ENCODE peak calls at places on chromosomes 2 and 18, in ten cellular contexts. V, T, J, X, L, O, W, D, Y and C are unnamed samples.
A peak's percentile ranks its signal among the peaks of the same experiment; 100 is the strongest.

GRCh38 chr2:120104002-120104467 is 91.2 kb downstream of the EPB41L5 start:
- DNase-seq in V (no peak), T (peak; percentile 97), J (no peak), X (no peak), L (peak; percentile 84), O (no peak), W (peak; percentile 20), D (peak; percentile 95), Y (no peak), C (no peak)

GRCh38 chr18:394276-394996 is 106.1 kb downstream of the COLEC12 start:
- DNase-seq in V (no peak), T (no peak), J (no peak), X (no peak), L (no peak), O (no peak), W (no peak), D (peak; percentile 32), Y (no peak), C (no peak)

GRCh38 chr2:118119158-118119715 is 31.0 kb downstream of the INSIG2 start:
- DNase-seq in V (no peak), T (no peak), J (no peak), X (no peak), L (no peak), O (no peak), W (no peak), D (no peak), Y (no peak), C (no peak)

GRCh38 chr2:110677080-110677479 is 783 bp downstream of the BUB1 start:
- DNase-seq in V (no peak), T (no peak), J (no peak), X (no peak), L (no peak), O (no peak), W (no peak), D (no peak), Y (no peak), C (no peak)

GRCh38 chr2:210617318-210617717 is 60.9 kb downstream of the CPS1 start:
- DNase-seq in V (no peak), T (no peak), J (no peak), X (no peak), L (no peak), O (no peak), W (no peak), D (no peak), Y (no peak), C (no peak)

GRCh38 chr18:44748582-44748981 is 67.9 kb downstream of the SETBP1 start:
- DNase-seq in V (no peak), T (peak; percentile 40), J (no peak), X (no peak), L (no peak), O (no peak), W (no peak), D (no peak), Y (no peak), C (no peak)

GRCh38 chr2:88658890-88659881 is 31.9 kb upstream of the EIF2AK3 start:
- DNase-seq in V (no peak), T (peak; percentile 71), J (no peak), X (no peak), L (peak; percentile 76), O (no peak), W (peak; percentile 82), D (peak; percentile 85), Y (no peak), C (no peak)

GRCh38 chr2:232525796-232526195 is at the start of gene CHRND:
- DNase-seq in V (peak; percentile 36), T (no peak), J (no peak), X (no peak), L (no peak), O (peak; percentile 40), W (no peak), D (no peak), Y (no peak), C (no peak)

GRCh38 chr2:31286230-31286629 is 52.3 kb downstream of the EHD3 start:
- DNase-seq in V (no peak), T (peak; percentile 54), J (no peak), X (no peak), L (no peak), O (no peak), W (no peak), D (no peak), Y (no peak), C (no peak)

GRCh38 chr2:128374001-128374710 is 55.5 kb upstream of the HS6ST1 start:
- DNase-seq in V (no peak), T (peak; percentile 80), J (no peak), X (no peak), L (peak; percentile 91), O (no peak), W (peak; percentile 51), D (peak; percentile 81), Y (no peak), C (no peak)

GRCh38 chr2:235894839-235895238 is 273.3 kb downstream of the GBX2 start:
- DNase-seq in V (no peak), T (no peak), J (no peak), X (no peak), L (peak; percentile 70), O (no peak), W (no peak), D (no peak), Y (no peak), C (no peak)

GRCh38 chr2:236706288-236706687 is 136.7 kb downstream of the ACKR3 start:
- DNase-seq in V (no peak), T (no peak), J (no peak), X (no peak), L (no peak), O (no peak), W (no peak), D (no peak), Y (no peak), C (no peak)

GRCh38 chr18:8706545-8706980 is 1.2 kb downstream of the MTCL1 start:
- DNase-seq in V (peak; percentile 6), T (no peak), J (no peak), X (no peak), L (no peak), O (no peak), W (no peak), D (peak; percentile 36), Y (peak; percentile 8), C (no peak)

DNA sequence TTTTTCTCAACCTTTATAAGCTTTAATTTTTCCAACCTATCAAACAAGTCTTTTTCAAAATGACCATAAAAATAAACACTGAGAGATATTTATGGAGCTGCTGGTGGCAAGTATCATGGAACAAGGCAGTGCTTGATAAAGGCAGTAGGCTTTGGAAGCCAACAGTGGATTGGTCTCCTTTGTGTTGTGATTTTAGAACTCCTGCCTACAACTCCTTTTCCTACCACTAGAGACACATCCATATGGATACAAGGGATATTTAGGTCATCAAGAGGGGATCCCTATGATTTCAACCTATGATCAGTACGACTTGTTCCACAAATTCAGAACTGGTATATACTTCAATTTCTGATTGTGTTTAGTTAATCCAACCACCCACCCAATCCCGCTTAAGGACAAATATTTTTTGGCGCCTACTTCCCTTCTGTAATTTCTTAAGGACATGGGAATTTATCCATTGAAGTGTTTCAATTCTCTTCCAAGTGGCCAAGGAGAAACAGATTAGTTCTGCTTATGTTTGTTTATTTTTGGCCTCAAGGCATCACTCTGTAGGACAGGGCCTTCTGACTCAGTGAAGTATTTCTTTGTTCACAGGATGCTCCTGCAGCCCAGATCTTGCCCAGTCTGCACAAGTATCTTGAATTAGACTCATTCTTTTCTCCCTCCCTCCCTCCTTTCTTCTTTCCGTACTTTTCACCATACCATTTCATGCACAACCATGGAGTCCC is 2119.6 kb upstream of the PIK3C3 start:
- DNase-seq in V (no peak), T (peak; percentile 62), J (no peak), X (no peak), L (peak; percentile 46), O (no peak), W (no peak), D (peak; percentile 72), Y (no peak), C (no peak)
- TF ChIP-seq CTCF in V (peak; percentile 4), T (peak; percentile 14), J (no peak), X (no peak), L (no peak), O (no peak), W (no peak), D (no peak), Y (no peak), C (no peak)

GRCh38 chr18:58144106-58144505 is 100.1 kb downstream of the NEDD4L start:
- DNase-seq in V (no peak), T (no peak), J (no peak), X (no peak), L (no peak), O (no peak), W (no peak), D (no peak), Y (no peak), C (no peak)

GRCh38 chr18:58143391-58143790 is 99.4 kb downstream of the NEDD4L start:
- DNase-seq in V (no peak), T (no peak), J (no peak), X (no peak), L (peak; percentile 87), O (no peak), W (no peak), D (peak; percentile 14), Y (no peak), C (no peak)

GRCh38 chr18:58139627-58140026 is 95.6 kb downstream of the NEDD4L start:
- DNase-seq in V (no peak), T (peak; percentile 27), J (no peak), X (no peak), L (no peak), O (no peak), W (no peak), D (no peak), Y (peak; percentile 18), C (no peak)

GRCh38 chr18:58136865-58137264 is 92.8 kb downstream of the NEDD4L start:
- DNase-seq in V (no peak), T (no peak), J (no peak), X (no peak), L (no peak), O (no peak), W (no peak), D (no peak), Y (no peak), C (no peak)

GRCh38 chr18:58140366-58141325 is 96.6 kb downstream of the NEDD4L start:
- DNase-seq in V (peak; percentile 21), T (no peak), J (no peak), X (no peak), L (no peak), O (peak; percentile 51), W (no peak), D (no peak), Y (no peak), C (no peak)
- TF ChIP-seq CTCF in V (no peak), T (no peak), J (peak; percentile 16), X (peak; percentile 11), L (no peak), O (peak; percentile 51), W (no peak), D (no peak), Y (no peak), C (no peak)

GRCh38 chr2:217932661-217933325 is 70.0 kb downstream of the TNS1 start:
- DNase-seq in V (no peak), T (no peak), J (no peak), X (no peak), L (no peak), O (no peak), W (no peak), D (peak; percentile 35), Y (no peak), C (no peak)
- TF ChIP-seq CTCF in V (peak; percentile 19), T (peak; percentile 15), J (peak; percentile 26), X (peak; percentile 37), L (peak; percentile 57), O (no peak), W (no peak), D (peak; percentile 12), Y (no peak), C (peak; percentile 23)

DNA sequence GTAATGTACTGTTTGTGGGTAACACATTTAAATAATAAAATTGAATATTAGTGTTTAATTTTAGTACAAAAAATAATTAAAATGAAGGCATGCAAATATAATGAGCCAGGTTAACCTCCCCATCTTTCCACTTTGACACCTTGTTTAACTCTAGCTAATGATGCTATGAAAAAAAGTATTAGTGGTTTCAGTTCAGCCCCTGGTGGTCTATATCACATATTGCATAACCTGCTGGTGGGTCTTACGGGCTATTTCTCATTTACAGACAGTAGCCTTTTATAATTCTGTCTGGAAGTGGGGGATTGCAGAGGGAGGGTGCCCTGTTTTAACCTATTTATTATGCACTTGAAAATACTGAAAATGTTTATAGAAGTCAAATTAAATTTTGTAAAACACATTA is 380.9 kb downstream of the MTX2 start:
- DNase-seq in V (no peak), T (no peak), J (no peak), X (peak; percentile 68), L (no peak), O (no peak), W (no peak), D (no peak), Y (no peak), C (no peak)
- TF ChIP-seq CTCF in V (no peak), T (no peak), J (no peak), X (peak; percentile 57), L (no peak), O (no peak), W (no peak), D (no peak), Y (no peak), C (peak; percentile 53)